ENCODE peak calls at places on chromosomes 4 and X, in four cellular contexts. W, F, M and O are unnamed samples.

GRCh38 chr4:27066591-27066990 is 205.9 kb downstream of the STIM2 start:
- DNase-seq in W (no peak), F (peak; percentile 1), M (no peak), O (no peak)

GRCh38 chr4:4328840-4329239 is 38.8 kb downstream of the ZBTB49 start:
- DNase-seq in F (no peak), W (no peak), M (no peak), O (no peak)

GRCh38 chrX:21711848-21712197 is 46.1 kb downstream of the SMPX start:
- DNase-seq in F (no peak), W (peak; percentile 8), M (no peak), O (no peak)

GRCh38 chr4:22743290-22743689 is 50.6 kb downstream of the GBA3 start:
- DNase-seq in M (no peak), F (no peak), W (no peak), O (no peak)

GRCh38 chr4:142419712-142420111 is 426.4 kb downstream of the INPP4B start:
- DNase-seq in W (no peak), F (no peak), M (peak; percentile 47), O (no peak)

GRCh38 chr4:126223784-126224407 is 909.1 kb downstream of the FAT4 start:
- DNase-seq in W (peak; percentile 36), M (no peak), F (no peak), O (peak; percentile 52)

GRCh38 chr4:102627831-102628523 is 126.8 kb downstream of the NFKB1 start:
- DNase-seq in W (peak; percentile 85), M (no peak), F (no peak), O (no peak)

GRCh38 chrX:140318306-140318705 is 186.6 kb downstream of the SOX3 start:
- DNase-seq in M (no peak), W (peak; percentile 77), F (no peak), O (no peak)

GRCh38 chr4:123200417-123200945 is 196.1 kb upstream of the SPRY1 start:
- DNase-seq in W (no peak), F (no peak), M (no peak), O (no peak)

GRCh38 chrX:120549483-120550452 is 11.0 kb downstream of the CUL4B start:
- DNase-seq in M (no peak), W (peak; percentile 85), F (no peak), O (no peak)

GRCh38 chr4:110550260-110550659 is 72.6 kb downstream of the PITX2 start:
- DNase-seq in W (peak; percentile 47), F (no peak), M (no peak), O (no peak)

GRCh38 chr4:8391071-8391470 is 49.5 kb downstream of the ACOX3 start:
- DNase-seq in W (no peak), F (no peak), M (no peak), O (no peak)

GRCh38 chr4:185742766-185743165 is 69.2 kb downstream of the SORBS2 start:
- DNase-seq in M (no peak), W (peak; percentile 11), F (no peak), O (no peak)

GRCh38 chrX:17930850-17931249 is 69.8 kb upstream of the RAI2 start:
- DNase-seq in M (no peak), F (no peak), W (no peak), O (peak; percentile 43)

GRCh38 chr4:141587897-141588296 is 48.5 kb upstream of the IL15 start:
- DNase-seq in M (no peak), F (no peak), W (peak; percentile 9), O (no peak)

GRCh38 chr4:145805490-145805889 is 125.5 kb downstream of the C4orf51 start:
- DNase-seq in W (no peak), F (peak; percentile 87), M (no peak), O (no peak)

GRCh38 chrX:20285513-20285912 is 18.8 kb upstream of the RPS6KA3 start:
- DNase-seq in M (no peak), F (no peak), W (peak; percentile 67), O (no peak)

GRCh38 chr4:107058828-107059227 is 22.7 kb upstream of the DKK2 start:
- DNase-seq in M (no peak), F (no peak), W (peak; percentile 63), O (no peak)

GRCh38 chrX:106726485-106727437 is at the start of gene RNF128:
- DNase-seq in M (peak; percentile 12), F (peak; percentile 78), W (peak; percentile 62), O (no peak)

GRCh38 chr4:6581566-6582121 is 6.7 kb downstream of the MAN2B2 start:
- DNase-seq in F (no peak), M (no peak), W (no peak), O (no peak)

GRCh38 chr4:56197387-56197786 is 189.9 kb downstream of the AASDH start:
- DNase-seq in M (no peak), W (peak; percentile 8), F (no peak), O (no peak)

GRCh38 chrX:70096052-70096451 is 33.8 kb downstream of the OTUD6A start:
- DNase-seq in W (peak; percentile 16), M (no peak), F (peak; percentile 30), O (no peak)

GRCh38 chr4:167956676-167957075 is 135.7 kb upstream of the ANXA10 start:
- DNase-seq in F (no peak), M (no peak), W (no peak), O (no peak)

GRCh38 chr4:89836897-89837384 is at the start of gene SNCA:
- DNase-seq in F (peak; percentile 93), W (peak; percentile 67), M (peak; percentile 90), O (no peak)

GRCh38 chrX:31713120-31713519 is 641.3 kb upstream of the FTHL17 start:
- DNase-seq in F (no peak), M (no peak), W (no peak), O (no peak)

GRCh38 chrX:100328342-100328741 is 81.7 kb downstream of the PCDH19 start:
- DNase-seq in M (no peak), F (no peak), W (no peak), O (no peak)

GRCh38 chr4:156420557-156420956 is 466.9 kb upstream of the CTSO start:
- DNase-seq in W (peak; percentile 61), F (no peak), M (no peak), O (no peak)

GRCh38 chr4:156778093-156778492 is 193.5 kb downstream of the PDGFC start:
- DNase-seq in M (no peak), F (no peak), W (peak; percentile 71), O (no peak)

GRCh38 chr4:75344915-75345314 is 169.3 kb downstream of the RCHY1 start:
- DNase-seq in W (peak; percentile 54), M (no peak), F (no peak), O (no peak)

GRCh38 chrX:989959-990510 is 222.4 kb downstream of the CRLF2 start:
- DNase-seq in F (peak; percentile 87), W (no peak), M (no peak), O (peak; percentile 86)

GRCh38 chrX:4547218-4547836 is 833.9 kb upstream of the PRKX start:
- DNase-seq in M (peak; percentile 20), W (peak; percentile 21), F (peak; percentile 61), O (peak; percentile 86)

GRCh38 chr4:42320822-42321388 is 76.4 kb upstream of the SHISA3 start:
- DNase-seq in W (no peak), F (no peak), M (no peak), O (no peak)
- H2AFZ ChIP-seq in W (no peak overlapping the region), F (no peak overlapping the region), M (no peak overlapping the region), O (no peak overlapping the region)

DNA sequence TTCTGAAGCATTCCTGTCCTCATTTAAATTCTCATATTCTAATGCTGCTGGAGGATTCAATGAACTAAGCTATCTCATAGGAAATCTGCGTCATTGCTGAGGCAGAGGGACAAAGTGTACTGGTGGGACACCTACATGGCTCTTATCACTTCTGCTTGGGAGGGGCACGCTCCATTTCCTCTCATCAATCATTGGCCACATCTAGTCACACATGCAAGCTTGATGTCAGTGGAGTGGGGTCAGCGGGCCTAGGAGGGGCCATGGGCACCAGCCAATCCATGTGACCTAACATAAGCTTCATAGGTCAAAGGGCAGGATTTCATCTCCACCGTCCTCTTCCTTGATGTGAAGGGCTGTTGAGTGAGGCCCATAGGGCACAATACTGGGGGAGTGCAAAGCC is 21.4 kb downstream of the BEX3 start:
- DNase-seq in F (no peak), M (no peak), W (no peak), O (no peak)
- H2AFZ ChIP-seq in F (no peak overlapping the region), M (no peak overlapping the region), W (peak overlapping the region; percentile 46), O (no peak overlapping the region)

DNA sequence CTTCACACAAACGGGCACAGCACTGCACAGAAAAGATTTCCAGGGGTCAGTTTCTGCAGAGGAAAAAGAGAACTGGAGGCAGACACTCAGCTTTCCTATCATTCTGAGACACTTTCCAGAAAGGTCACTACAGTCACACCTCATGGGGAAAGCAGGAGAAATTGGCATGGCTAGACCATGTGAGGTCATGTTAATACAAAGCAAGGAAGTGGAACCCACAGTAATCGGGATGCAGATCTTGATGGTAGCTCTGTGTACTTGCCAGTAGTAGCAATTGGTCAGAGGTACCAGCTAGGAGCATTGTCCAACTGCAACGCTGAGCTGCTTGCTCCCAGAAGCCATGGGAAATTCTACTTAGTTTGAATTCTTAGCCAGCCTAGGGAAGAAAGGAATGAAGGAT is 255.3 kb upstream of the PCDH10 start:
- DNase-seq in F (no peak), W (no peak), M (no peak), O (no peak)
- H2AFZ ChIP-seq in F (no peak overlapping the region), W (no peak overlapping the region), M (no peak overlapping the region), O (peak overlapping the region; percentile 56)

GRCh38 chrX:67288958-67289641 is 254.7 kb upstream of the AR start:
- DNase-seq in F (no peak), M (no peak), W (no peak), O (no peak)
- H2AFZ ChIP-seq in F (no peak overlapping the region), M (no peak overlapping the region), W (no peak overlapping the region), O (no peak overlapping the region)

DNA sequence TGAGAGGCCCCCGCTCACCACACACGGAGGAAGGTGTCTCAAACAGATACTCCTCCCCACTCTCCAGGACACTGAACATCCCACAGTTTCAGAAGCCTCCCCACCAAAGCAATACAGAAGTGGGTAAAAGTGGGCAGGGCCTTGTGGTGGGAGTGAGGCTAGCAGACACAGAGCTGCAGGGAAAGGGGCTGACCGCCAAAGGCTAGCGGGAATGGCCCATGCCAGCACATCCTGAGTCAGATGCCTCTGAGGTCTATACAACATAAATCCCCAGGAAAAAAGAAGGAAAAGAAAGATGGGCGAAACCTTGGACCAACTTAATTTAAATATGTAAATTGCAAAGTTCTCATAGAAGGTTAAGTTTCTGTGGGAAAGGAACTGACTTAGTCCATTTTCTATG is 21.9 kb upstream of the ARHGAP10 start:
- DNase-seq in F (no peak), M (no peak), W (peak; percentile 36), O (no peak)
- H2AFZ ChIP-seq in F (no peak overlapping the region), M (no peak overlapping the region), W (no peak overlapping the region), O (no peak overlapping the region)

GRCh38 chr4:73442275-73442674 is 6.3 kb downstream of the AFP start:
- DNase-seq in W (no peak), F (no peak), M (no peak), O (no peak)
- H2AFZ ChIP-seq in W (no peak overlapping the region), F (no peak overlapping the region), M (no peak overlapping the region), O (no peak overlapping the region)

GRCh38 chrX:148389629-148390028 is 110.8 kb upstream of the AFF2 start:
- DNase-seq in W (no peak), M (no peak), F (no peak), O (no peak)
- H2AFZ ChIP-seq in W (no peak overlapping the region), M (no peak overlapping the region), F (no peak overlapping the region), O (no peak overlapping the region)

DNA sequence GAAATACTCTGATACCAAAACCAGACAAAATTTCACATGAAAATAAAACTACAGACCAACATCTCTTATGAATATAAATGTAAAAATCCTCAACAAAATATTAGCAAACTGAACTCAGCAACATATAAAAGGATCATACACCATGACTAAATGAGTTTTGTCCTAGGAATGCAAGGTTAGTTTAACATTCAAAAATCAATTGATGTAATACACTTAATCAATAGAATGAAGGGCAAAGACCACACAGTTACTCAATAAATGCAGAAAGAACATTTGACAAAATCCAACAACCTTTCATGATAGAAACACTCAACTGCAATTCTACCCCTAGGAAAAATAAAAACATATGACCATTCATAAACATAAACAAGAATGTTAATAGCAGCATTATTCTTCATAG is 50.2 kb upstream of the DCTD start:
- DNase-seq in M (no peak), W (no peak), F (no peak), O (no peak)
- H2AFZ ChIP-seq in M (no peak overlapping the region), W (no peak overlapping the region), F (no peak overlapping the region), O (no peak overlapping the region)